ENCODE peak calls at places on chromosomes 3 and 15, in five cellular contexts. M is foreskin fibroblast, B is fibroblast of lung, W is heart right ventricle, D is H9. T is an unnamed sample.

GRCh38 chr15:99982662-99983061 is 249.4 kb upstream of the LYSMD4 start:
- DNase-seq in M (no peak), B (no peak), W (no peak), D (no peak), T (no peak)

GRCh38 chr15:90593469-90594158 is 63.9 kb downstream of the CRTC3 start:
- DNase-seq in M (no peak), B (no peak), W (peak), D (no peak), T (no peak)

GRCh38 chr15:73794501-73795133 is 41.5 kb upstream of the INSYN1 start:
- DNase-seq in M (peak), B (peak), W (no peak), D (no peak), T (no peak)

GRCh38 chr15:72496783-72497182 is 22.7 kb downstream of the ARIH1 start:
- DNase-seq in M (no peak), B (no peak), W (no peak), D (no peak), T (no peak)

GRCh38 chr3:154430014-154430413 is at the start of gene GPR149:
- DNase-seq in M (peak), B (no peak), W (no peak), D (peak), T (no peak)

GRCh38 chr3:82082796-82083195 is 321.4 kb upstream of the GBE1 start:
- DNase-seq in M (peak), B (peak), W (no peak), D (no peak), T (no peak)

GRCh38 chr15:60421544-60421943 is 23.8 kb upstream of the ANXA2 start:
- DNase-seq in M (peak), B (peak), W (no peak), D (no peak), T (no peak)

GRCh38 chr3:126517291-126517951 is at the start of gene UROC1:
- DNase-seq in M (no peak), B (no peak), W (no peak), D (no peak), T (no peak)

GRCh38 chr3:179768080-179768479 is 115.2 kb downstream of the USP13 start:
- DNase-seq in M (peak), B (peak), W (no peak), D (peak), T (peak)

GRCh38 chr3:171833006-171833405 is 10.1 kb upstream of the TMEM212 start:
- DNase-seq in M (peak), B (no peak), W (no peak), D (no peak), T (no peak)

GRCh38 chr3:86787091-86787490 is 203.9 kb downstream of the VGLL3 start:
- DNase-seq in M (peak), B (peak), W (no peak), D (no peak), T (no peak)

GRCh38 chr3:54905230-54905888 is 22.5 kb downstream of the LRTM1 start:
- DNase-seq in M (peak), B (no peak), W (no peak), D (no peak), T (no peak)

GRCh38 chr15:28094732-28095521 is 4.2 kb downstream of the OCA2 start:
- DNase-seq in M (no peak), B (no peak), W (no peak), D (peak), T (peak)

GRCh38 chr3:19267040-19267439 is 118.7 kb downstream of the KCNH8 start:
- DNase-seq in M (no peak), B (no peak), W (no peak), D (peak), T (no peak)

GRCh38 chr3:101803152-101803782 is 24.3 kb downstream of the NXPE3 start:
- DNase-seq in M (peak), B (peak), W (peak), D (no peak), T (no peak)

GRCh38 chr3:153572165-153572564 is 410.1 kb downstream of the RAP2B start:
- DNase-seq in M (no peak), B (no peak), W (no peak), D (no peak), T (no peak)

DNA sequence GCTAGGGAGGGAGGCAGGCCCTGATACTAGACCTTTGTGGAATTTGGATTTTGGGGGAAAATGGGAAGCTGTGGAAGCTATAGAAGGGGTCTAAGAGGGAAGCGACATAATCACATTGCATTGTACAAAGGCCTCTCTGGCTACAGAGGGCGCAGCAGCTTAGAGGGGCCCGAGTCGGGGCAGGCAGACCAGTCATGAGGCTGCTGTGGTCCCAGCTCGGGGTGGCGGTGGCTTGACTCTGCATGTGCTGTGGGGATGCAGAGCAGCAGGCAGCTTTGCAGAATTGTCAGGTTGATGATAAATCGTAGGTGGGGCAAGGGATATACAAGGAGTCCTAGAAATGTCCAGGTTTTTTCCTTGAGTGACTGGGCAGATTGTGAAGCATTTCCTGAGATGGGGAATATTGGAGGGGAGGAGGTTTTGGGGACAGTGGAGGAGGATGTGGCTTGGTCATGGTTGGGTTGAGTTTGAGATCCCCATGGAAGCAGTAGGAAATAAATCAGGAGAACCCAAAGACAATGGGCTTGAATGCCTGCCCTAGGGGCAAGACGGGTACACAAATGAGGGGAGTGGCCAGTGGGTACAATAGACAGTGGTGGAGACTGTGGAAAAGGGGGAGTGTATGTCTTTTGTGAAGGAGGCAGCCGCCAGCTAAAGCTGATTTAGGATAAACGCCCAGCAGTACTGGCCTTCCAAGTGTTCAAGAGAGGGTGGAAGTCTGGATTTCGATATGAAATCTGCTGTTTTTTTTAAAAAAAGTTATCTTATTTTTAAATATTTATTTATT is 94.1 kb downstream of the HMG20A start:
- DNase-seq in M (no peak), B (no peak), W (no peak), D (no peak), T (no peak)
- TF ChIP-seq CTCF in M (no peak), B (no peak), W (no peak), D (no peak), T (no peak)

DNA sequence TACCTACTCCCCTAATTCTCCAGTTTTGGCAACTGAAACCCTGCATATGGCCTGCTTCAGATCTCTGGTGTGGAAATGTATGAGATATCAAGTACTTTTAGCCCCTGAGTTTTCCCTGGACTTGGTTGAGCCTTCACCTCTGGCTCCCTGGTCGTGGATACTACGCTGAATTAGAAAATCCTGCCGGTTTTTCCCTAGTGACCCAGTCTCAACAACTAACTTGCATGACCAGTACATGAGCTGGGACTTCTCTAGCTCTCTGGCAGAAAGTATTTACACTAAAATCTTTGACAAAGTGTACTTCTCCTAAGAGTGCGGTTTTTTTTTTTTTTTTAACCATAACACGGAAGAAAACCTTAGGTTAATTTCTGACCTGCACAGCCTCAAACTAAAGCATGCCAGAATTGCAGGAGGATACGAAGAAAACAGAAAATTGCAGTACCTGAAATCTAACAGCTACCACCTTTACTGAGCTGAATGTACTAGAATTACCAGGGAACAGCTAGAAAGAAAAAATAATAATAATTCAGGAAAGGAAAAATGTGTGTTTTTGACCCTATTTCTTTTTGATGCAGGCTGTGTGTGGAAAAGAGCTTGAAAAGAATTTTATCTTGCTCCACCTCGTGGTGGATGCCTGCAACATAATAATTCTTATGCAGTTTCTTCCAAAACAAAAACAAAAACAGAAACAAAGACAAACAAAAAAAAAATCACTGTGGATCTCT is 165.6 kb downstream of the GMNC start:
- DNase-seq in M (peak), B (peak), W (no peak), D (no peak), T (no peak)
- TF ChIP-seq CTCF in M (peak), B (peak), W (peak), D (peak), T (peak)

DNA sequence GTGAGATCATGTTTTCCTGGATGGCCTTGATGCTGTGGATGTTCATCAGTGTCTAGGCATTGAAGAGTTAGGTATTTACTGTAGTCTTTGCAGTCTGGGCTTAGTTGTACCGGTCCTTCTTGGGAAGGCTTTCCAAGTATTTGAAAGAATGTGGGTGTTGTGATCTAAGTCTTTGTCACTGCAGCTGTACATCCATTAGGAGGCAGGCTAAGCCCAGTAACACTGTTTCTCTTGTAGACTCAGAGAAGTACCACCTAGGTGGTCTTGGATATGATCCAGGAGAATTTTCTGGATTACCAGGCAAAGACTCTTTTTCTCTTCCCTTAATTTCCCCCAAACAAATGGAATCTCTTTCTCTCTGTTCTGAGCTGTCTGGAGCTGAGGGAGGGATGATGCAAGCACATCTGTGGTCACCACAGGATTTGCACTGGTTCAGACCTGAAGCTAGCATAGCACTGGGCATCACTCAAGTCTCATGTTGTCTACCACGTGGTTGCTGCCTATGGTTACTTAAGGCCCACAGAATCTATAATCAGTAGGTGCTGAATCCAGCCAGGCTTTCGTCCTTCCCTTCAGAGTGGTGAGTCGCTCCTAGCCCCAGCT is 227.6 kb downstream of the NECTIN3 start:
- DNase-seq in M (peak), B (no peak), W (no peak), D (no peak), T (no peak)
- TF ChIP-seq CTCF in M (peak), B (no peak), W (no peak), D (peak), T (no peak)

GRCh38 chr3:156109989-156110388 is 10.4 kb upstream of the KCNAB1 start:
- DNase-seq in M (no peak), B (no peak), W (no peak), D (no peak), T (no peak)

GRCh38 chr3:156107504-156107903 is 12.9 kb upstream of the KCNAB1 start:
- DNase-seq in M (no peak), B (no peak), W (no peak), D (no peak), T (no peak)

GRCh38 chr3:156102267-156102912 is 18.0 kb upstream of the KCNAB1 start:
- DNase-seq in M (no peak), B (no peak), W (no peak), D (no peak), T (no peak)

DNA sequence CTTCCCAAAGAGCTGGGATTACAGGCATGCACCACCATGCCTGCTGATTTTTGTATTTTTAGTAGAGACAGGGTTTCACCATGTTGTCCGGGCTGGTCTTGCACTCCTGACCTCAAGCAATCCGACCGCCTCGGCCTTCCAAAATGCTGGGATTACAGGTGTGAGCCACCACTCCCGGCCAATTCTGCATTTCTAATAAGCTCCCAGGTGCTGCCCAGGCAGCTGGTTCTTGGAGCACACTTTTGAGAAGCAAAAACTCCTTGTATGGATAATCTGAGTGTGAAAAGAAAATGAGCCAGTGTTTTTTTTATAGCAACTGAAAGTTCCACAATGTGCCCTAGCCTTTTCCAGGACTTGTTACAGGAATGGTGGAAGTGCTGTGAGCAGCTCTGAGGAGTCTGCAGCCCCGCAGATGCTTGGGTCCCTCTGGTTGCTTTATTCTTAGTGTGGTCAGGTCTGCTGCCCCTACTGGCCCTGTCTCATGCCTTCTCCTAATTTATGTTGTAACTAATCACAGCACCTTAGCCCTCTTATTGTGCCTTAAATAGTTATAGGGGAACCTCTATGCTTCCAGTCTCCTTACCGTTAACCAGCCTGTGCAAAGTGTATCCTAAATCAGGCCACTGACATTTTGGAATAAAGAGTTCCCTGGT is 13.5 kb upstream of the KCNAB1 start:
- DNase-seq in M (no peak), B (no peak), W (no peak), D (peak), T (no peak)
- TF ChIP-seq CTCF in M (no peak), B (no peak), W (no peak), D (peak), T (peak)

DNA sequence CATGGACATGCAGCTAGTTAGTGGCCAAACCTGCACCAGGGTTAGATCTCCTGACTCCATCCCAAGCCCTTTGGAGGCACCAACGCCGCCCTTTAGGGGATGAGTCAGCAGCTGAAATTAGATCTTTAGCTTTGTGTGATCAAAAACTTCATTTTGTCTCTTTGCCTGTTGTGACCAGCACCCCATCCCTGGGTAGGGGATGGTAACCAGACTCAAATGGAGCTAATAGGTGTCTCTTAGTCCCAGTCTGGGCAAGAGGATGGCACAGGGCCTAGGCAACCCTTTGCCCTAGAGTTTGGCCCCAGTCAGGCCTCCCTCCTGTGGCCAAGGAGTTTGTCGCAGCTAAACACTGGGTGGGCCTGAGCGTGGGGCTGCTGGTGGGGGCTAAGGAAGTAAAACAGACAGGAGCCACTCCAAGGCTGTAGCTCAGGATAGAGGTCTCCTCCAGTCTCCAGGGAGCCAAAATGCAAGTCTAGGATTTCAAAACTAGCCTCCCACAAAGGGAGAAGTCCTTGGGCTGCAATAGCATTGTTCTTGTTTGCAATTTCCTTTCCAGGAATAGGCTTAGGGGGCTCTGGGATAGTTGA is 105.1 kb downstream of the CPN2 start:
- DNase-seq in M (no peak), B (no peak), W (no peak), D (peak), T (no peak)
- TF ChIP-seq CTCF in M (no peak), B (no peak), W (no peak), D (peak), T (no peak)

GRCh38 chr3:131655076-131655685 is 152.4 kb upstream of the MRPL3 start:
- DNase-seq in M (peak), B (no peak), W (no peak), D (no peak), T (no peak)

GRCh38 chr3:131658771-131659170 is 156.0 kb upstream of the MRPL3 start:
- DNase-seq in M (peak), B (no peak), W (no peak), D (no peak), T (no peak)

DNA sequence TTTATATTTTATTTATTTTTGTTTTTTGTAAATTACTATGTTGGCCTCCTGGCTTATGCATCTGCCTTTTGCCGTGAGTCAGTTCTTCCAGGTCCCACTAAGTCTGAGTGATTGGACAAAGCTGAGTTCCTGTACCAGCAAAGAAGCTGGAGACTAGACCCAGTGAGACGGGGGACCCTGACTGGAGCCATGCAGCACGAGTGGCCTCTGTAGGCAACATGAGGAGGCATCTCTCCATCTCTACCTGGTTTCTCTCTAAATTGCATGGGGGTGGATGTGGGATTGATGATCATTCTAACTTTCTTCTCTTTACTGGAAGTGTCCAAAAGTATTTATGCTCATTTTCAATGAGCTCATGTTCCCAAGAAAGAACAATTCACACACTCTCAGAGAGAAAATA is 155.3 kb upstream of the MRPL3 start:
- DNase-seq in M (peak), B (no peak), W (no peak), D (no peak), T (no peak)
- TF ChIP-seq CTCF in M (no peak), B (no peak), W (no peak), D (no peak), T (no peak)

GRCh38 chr15:52336530-52336929 is 40.9 kb upstream of the MYO5C start:
- DNase-seq in M (peak), B (no peak), W (no peak), D (no peak), T (no peak)
- TF ChIP-seq CTCF in M (no peak), B (no peak), W (no peak), D (peak), T (no peak)

T was measured in progenitor cell of endocrine pancreas.